ENCODE peak calls at places on chromosomes 13 and 19, in ten cellular contexts. One of them, this sample, is unnamed.
A peak's percentile ranks its signal among the peaks of the same experiment; 100 is the strongest.

GRCh38 chr19:40650749-40651305 is 39.6 kb downstream of the NUMBL start:
- DNase-seq in hypothalamus: no peak
- DNase-seq in activated T-cell treated with anti-CD3 and anti-CD28 coated beads for 48 hours: no peak
- DNase-seq in heart right ventricle: no peak
- DNase-seq in NCI-H2081: no peak
- DNase-seq in progenitor cell of endocrine pancreas: no peak
- DNase-seq in IMR-90: peak; percentile 74
- DNase-seq in GF-D8: no peak
- DNase-seq in NCI-H1930: no peak
- DNase-seq in GM13976: no peak
- DNase-seq in this sample: peak; percentile 31

GRCh38 chr13:47168086-47168485 is 271.2 kb upstream of the HTR2A start:
- DNase-seq in hypothalamus: no peak
- DNase-seq in activated T-cell treated with anti-CD3 and anti-CD28 coated beads for 48 hours: no peak
- DNase-seq in heart right ventricle: no peak
- DNase-seq in NCI-H2081: no peak
- DNase-seq in progenitor cell of endocrine pancreas: no peak
- DNase-seq in IMR-90: peak; percentile 92
- DNase-seq in GF-D8: no peak
- DNase-seq in NCI-H1930: no peak
- DNase-seq in GM13976: no peak
- DNase-seq in this sample: peak; percentile 63

GRCh38 chr19:1481224-1481892 is 2.3 kb upstream of the C19orf25 start:
- DNase-seq in hypothalamus: no peak
- DNase-seq in activated T-cell treated with anti-CD3 and anti-CD28 coated beads for 48 hours: no peak
- DNase-seq in heart right ventricle: no peak
- DNase-seq in NCI-H2081: no peak
- DNase-seq in progenitor cell of endocrine pancreas: no peak
- DNase-seq in IMR-90: no peak
- DNase-seq in GF-D8: no peak
- DNase-seq in NCI-H1930: no peak
- DNase-seq in GM13976: no peak
- DNase-seq in this sample: no peak

GRCh38 chr19:4052114-4052992 is 14.3 kb downstream of the ZBTB7A start:
- DNase-seq in hypothalamus: peak; percentile 77
- DNase-seq in activated T-cell treated with anti-CD3 and anti-CD28 coated beads for 48 hours: no peak
- DNase-seq in heart right ventricle: peak; percentile 56
- DNase-seq in NCI-H2081: no peak
- DNase-seq in progenitor cell of endocrine pancreas: no peak
- DNase-seq in IMR-90: peak; percentile 20
- DNase-seq in GF-D8: no peak
- DNase-seq in NCI-H1930: no peak
- DNase-seq in GM13976: no peak
- DNase-seq in this sample: peak; percentile 55

GRCh38 chr19:16850133-16850532 is 20.9 kb downstream of the SIN3B start:
- DNase-seq in hypothalamus: no peak
- DNase-seq in activated T-cell treated with anti-CD3 and anti-CD28 coated beads for 48 hours: no peak
- DNase-seq in heart right ventricle: no peak
- DNase-seq in NCI-H2081: no peak
- DNase-seq in progenitor cell of endocrine pancreas: no peak
- DNase-seq in IMR-90: peak; percentile 80
- DNase-seq in GF-D8: no peak
- DNase-seq in NCI-H1930: no peak
- DNase-seq in GM13976: no peak
- DNase-seq in this sample: peak; percentile 51

GRCh38 chr13:53064721-53065120 is 36.1 kb downstream of the OLFM4 start:
- DNase-seq in hypothalamus: no peak
- DNase-seq in activated T-cell treated with anti-CD3 and anti-CD28 coated beads for 48 hours: no peak
- DNase-seq in heart right ventricle: no peak
- DNase-seq in NCI-H2081: peak; percentile 60
- DNase-seq in progenitor cell of endocrine pancreas: no peak
- DNase-seq in IMR-90: no peak
- DNase-seq in GF-D8: no peak
- DNase-seq in NCI-H1930: peak; percentile 22
- DNase-seq in GM13976: no peak
- DNase-seq in this sample: no peak

GRCh38 chr13:30142502-30143211 is 164.7 kb downstream of the KATNAL1 start:
- DNase-seq in hypothalamus: peak; percentile 17
- DNase-seq in activated T-cell treated with anti-CD3 and anti-CD28 coated beads for 48 hours: no peak
- DNase-seq in heart right ventricle: no peak
- DNase-seq in NCI-H2081: no peak
- DNase-seq in progenitor cell of endocrine pancreas: no peak
- DNase-seq in IMR-90: peak; percentile 99
- DNase-seq in GF-D8: no peak
- DNase-seq in NCI-H1930: no peak
- DNase-seq in GM13976: no peak
- DNase-seq in this sample: peak; percentile 98

GRCh38 chr19:13781547-13781946 is 7.3 kb downstream of the C19orf53 start:
- DNase-seq in hypothalamus: peak; percentile 71
- DNase-seq in activated T-cell treated with anti-CD3 and anti-CD28 coated beads for 48 hours: no peak
- DNase-seq in heart right ventricle: peak; percentile 55
- DNase-seq in NCI-H2081: peak; percentile 6
- DNase-seq in progenitor cell of endocrine pancreas: no peak
- DNase-seq in IMR-90: peak; percentile 81
- DNase-seq in GF-D8: no peak
- DNase-seq in NCI-H1930: no peak
- DNase-seq in GM13976: no peak
- DNase-seq in this sample: peak; percentile 86

GRCh38 chr19:33558846-33559245 is 37.3 kb upstream of the PEPD start:
- DNase-seq in hypothalamus: no peak
- DNase-seq in activated T-cell treated with anti-CD3 and anti-CD28 coated beads for 48 hours: no peak
- DNase-seq in heart right ventricle: no peak
- DNase-seq in NCI-H2081: no peak
- DNase-seq in progenitor cell of endocrine pancreas: no peak
- DNase-seq in IMR-90: no peak
- DNase-seq in GF-D8: no peak
- DNase-seq in NCI-H1930: no peak
- DNase-seq in GM13976: no peak
- DNase-seq in this sample: peak; percentile 13

GRCh38 chr13:49214917-49215376 is 5.2 kb upstream of the MLNR start:
- DNase-seq in hypothalamus: no peak
- DNase-seq in activated T-cell treated with anti-CD3 and anti-CD28 coated beads for 48 hours: peak; percentile 26
- DNase-seq in heart right ventricle: peak; percentile 25
- DNase-seq in NCI-H2081: no peak
- DNase-seq in progenitor cell of endocrine pancreas: no peak
- DNase-seq in IMR-90: peak; percentile 6
- DNase-seq in GF-D8: peak; percentile 100
- DNase-seq in NCI-H1930: no peak
- DNase-seq in GM13976: peak; percentile 38
- DNase-seq in this sample: peak; percentile 30

GRCh38 chr13:95485045-95485517 is 67.4 kb upstream of the CLDN10 start:
- DNase-seq in hypothalamus: no peak
- DNase-seq in activated T-cell treated with anti-CD3 and anti-CD28 coated beads for 48 hours: no peak
- DNase-seq in heart right ventricle: no peak
- DNase-seq in NCI-H2081: no peak
- DNase-seq in progenitor cell of endocrine pancreas: no peak
- DNase-seq in IMR-90: peak; percentile 42
- DNase-seq in GF-D8: peak; percentile 75
- DNase-seq in NCI-H1930: no peak
- DNase-seq in GM13976: no peak
- DNase-seq in this sample: peak; percentile 15

GRCh38 chr19:58586131-58586765 is 13.1 kb upstream of the MZF1 start:
- DNase-seq in hypothalamus: no peak
- DNase-seq in activated T-cell treated with anti-CD3 and anti-CD28 coated beads for 48 hours: no peak
- DNase-seq in heart right ventricle: no peak
- DNase-seq in NCI-H2081: no peak
- DNase-seq in progenitor cell of endocrine pancreas: peak; percentile 6
- DNase-seq in IMR-90: no peak
- DNase-seq in GF-D8: no peak
- DNase-seq in NCI-H1930: no peak
- DNase-seq in GM13976: no peak
- DNase-seq in this sample: no peak

GRCh38 chr13:77871596-77871995 is 47.0 kb downstream of the EDNRB start:
- DNase-seq in hypothalamus: no peak
- DNase-seq in activated T-cell treated with anti-CD3 and anti-CD28 coated beads for 48 hours: no peak
- DNase-seq in heart right ventricle: no peak
- DNase-seq in NCI-H2081: no peak
- DNase-seq in progenitor cell of endocrine pancreas: no peak
- DNase-seq in IMR-90: no peak
- DNase-seq in GF-D8: no peak
- DNase-seq in NCI-H1930: no peak
- DNase-seq in GM13976: no peak
- DNase-seq in this sample: no peak

GRCh38 chr19:57348136-57348535 is 2.9 kb upstream of the ZNF304 start:
- DNase-seq in hypothalamus: no peak
- DNase-seq in activated T-cell treated with anti-CD3 and anti-CD28 coated beads for 48 hours: no peak
- DNase-seq in heart right ventricle: no peak
- DNase-seq in NCI-H2081: no peak
- DNase-seq in progenitor cell of endocrine pancreas: no peak
- DNase-seq in IMR-90: peak; percentile 55
- DNase-seq in GF-D8: no peak
- DNase-seq in NCI-H1930: no peak
- DNase-seq in GM13976: no peak
- DNase-seq in this sample: no peak

GRCh38 chr19:56333506-56333905 is 18.9 kb upstream of the ZSCAN5A start:
- DNase-seq in hypothalamus: no peak
- DNase-seq in activated T-cell treated with anti-CD3 and anti-CD28 coated beads for 48 hours: no peak
- DNase-seq in heart right ventricle: no peak
- DNase-seq in NCI-H2081: peak; percentile 44
- DNase-seq in progenitor cell of endocrine pancreas: peak; percentile 16
- DNase-seq in IMR-90: peak; percentile 56
- DNase-seq in GF-D8: peak; percentile 5
- DNase-seq in NCI-H1930: peak; percentile 23
- DNase-seq in GM13976: peak; percentile 69
- DNase-seq in this sample: peak; percentile 59

GRCh38 chr19:43651758-43652545 is 12.3 kb upstream of the CADM4 start:
- DNase-seq in hypothalamus: no peak
- DNase-seq in activated T-cell treated with anti-CD3 and anti-CD28 coated beads for 48 hours: peak; percentile 28
- DNase-seq in heart right ventricle: peak; percentile 35
- DNase-seq in NCI-H2081: peak; percentile 59
- DNase-seq in progenitor cell of endocrine pancreas: peak; percentile 46
- DNase-seq in IMR-90: peak; percentile 65
- DNase-seq in GF-D8: no peak
- DNase-seq in NCI-H1930: peak; percentile 57
- DNase-seq in GM13976: peak; percentile 70
- DNase-seq in this sample: peak; percentile 67

GRCh38 chr19:9720541-9720940 is 45.6 kb upstream of the ZNF562 start:
- DNase-seq in hypothalamus: no peak
- DNase-seq in activated T-cell treated with anti-CD3 and anti-CD28 coated beads for 48 hours: no peak
- DNase-seq in heart right ventricle: no peak
- DNase-seq in NCI-H2081: no peak
- DNase-seq in progenitor cell of endocrine pancreas: no peak
- DNase-seq in IMR-90: no peak
- DNase-seq in GF-D8: no peak
- DNase-seq in NCI-H1930: no peak
- DNase-seq in GM13976: no peak
- DNase-seq in this sample: no peak

GRCh38 chr13:47603365-47603764 is 397.7 kb downstream of the SUCLA2 start:
- DNase-seq in hypothalamus: no peak
- DNase-seq in activated T-cell treated with anti-CD3 and anti-CD28 coated beads for 48 hours: no peak
- DNase-seq in heart right ventricle: no peak
- DNase-seq in NCI-H2081: no peak
- DNase-seq in progenitor cell of endocrine pancreas: no peak
- DNase-seq in IMR-90: peak; percentile 16
- DNase-seq in GF-D8: no peak
- DNase-seq in NCI-H1930: no peak
- DNase-seq in GM13976: no peak
- DNase-seq in this sample: no peak

GRCh38 chr13:29529755-29530154 is 65.7 kb downstream of the SLC7A1 start:
- DNase-seq in hypothalamus: no peak
- DNase-seq in activated T-cell treated with anti-CD3 and anti-CD28 coated beads for 48 hours: no peak
- DNase-seq in heart right ventricle: no peak
- DNase-seq in NCI-H2081: no peak
- DNase-seq in progenitor cell of endocrine pancreas: no peak
- DNase-seq in IMR-90: no peak
- DNase-seq in GF-D8: no peak
- DNase-seq in NCI-H1930: no peak
- DNase-seq in GM13976: no peak
- DNase-seq in this sample: no peak

GRCh38 chr13:98782654-98783053 is 30.2 kb upstream of the SLC15A1 start:
- DNase-seq in hypothalamus: no peak
- DNase-seq in activated T-cell treated with anti-CD3 and anti-CD28 coated beads for 48 hours: no peak
- DNase-seq in heart right ventricle: no peak
- DNase-seq in NCI-H2081: no peak
- DNase-seq in progenitor cell of endocrine pancreas: no peak
- DNase-seq in IMR-90: no peak
- DNase-seq in GF-D8: no peak
- DNase-seq in NCI-H1930: no peak
- DNase-seq in GM13976: no peak
- DNase-seq in this sample: no peak

GRCh38 chr13:40259899-40260298 is 406.5 kb downstream of the FOXO1 start:
- DNase-seq in hypothalamus: no peak
- DNase-seq in activated T-cell treated with anti-CD3 and anti-CD28 coated beads for 48 hours: no peak
- DNase-seq in heart right ventricle: no peak
- DNase-seq in NCI-H2081: no peak
- DNase-seq in progenitor cell of endocrine pancreas: no peak
- DNase-seq in IMR-90: no peak
- DNase-seq in GF-D8: no peak
- DNase-seq in NCI-H1930: no peak
- DNase-seq in GM13976: no peak
- DNase-seq in this sample: no peak

GRCh38 chr19:50669319-50670101 is 20.3 kb downstream of the C19orf81 start:
- DNase-seq in hypothalamus: no peak
- DNase-seq in activated T-cell treated with anti-CD3 and anti-CD28 coated beads for 48 hours: peak; percentile 39
- DNase-seq in heart right ventricle: no peak
- DNase-seq in NCI-H2081: no peak
- DNase-seq in progenitor cell of endocrine pancreas: no peak
- DNase-seq in IMR-90: peak; percentile 15
- DNase-seq in GF-D8: no peak
- DNase-seq in NCI-H1930: peak; percentile 41
- DNase-seq in GM13976: peak; percentile 73
- DNase-seq in this sample: peak; percentile 34

GRCh38 chr19:54464624-54465266 is 1.2 kb upstream of the LENG9 start:
- DNase-seq in hypothalamus: peak; percentile 84
- DNase-seq in activated T-cell treated with anti-CD3 and anti-CD28 coated beads for 48 hours: peak; percentile 83
- DNase-seq in heart right ventricle: peak; percentile 91
- DNase-seq in NCI-H2081: peak; percentile 75
- DNase-seq in progenitor cell of endocrine pancreas: peak; percentile 72
- DNase-seq in IMR-90: peak; percentile 63
- DNase-seq in GF-D8: peak; percentile 84
- DNase-seq in NCI-H1930: peak; percentile 96
- DNase-seq in GM13976: peak; percentile 92
- DNase-seq in this sample: peak; percentile 88

GRCh38 chr19:681029-681626 is 4.9 kb downstream of the FSTL3 start:
- DNase-seq in hypothalamus: no peak
- DNase-seq in activated T-cell treated with anti-CD3 and anti-CD28 coated beads for 48 hours: no peak
- DNase-seq in heart right ventricle: peak; percentile 90
- DNase-seq in NCI-H2081: peak; percentile 92
- DNase-seq in progenitor cell of endocrine pancreas: no peak
- DNase-seq in IMR-90: no peak
- DNase-seq in GF-D8: peak; percentile 63
- DNase-seq in NCI-H1930: no peak
- DNase-seq in GM13976: peak; percentile 97
- DNase-seq in this sample: no peak

GRCh38 chr13:78121459-78122348 is 203.1 kb upstream of the EDNRB start:
- DNase-seq in hypothalamus: peak; percentile 13
- DNase-seq in activated T-cell treated with anti-CD3 and anti-CD28 coated beads for 48 hours: peak; percentile 6
- DNase-seq in heart right ventricle: no peak
- DNase-seq in NCI-H2081: peak; percentile 65
- DNase-seq in progenitor cell of endocrine pancreas: no peak
- DNase-seq in IMR-90: peak; percentile 70
- DNase-seq in GF-D8: peak; percentile 26
- DNase-seq in NCI-H1930: peak; percentile 44
- DNase-seq in GM13976: peak; percentile 35
- DNase-seq in this sample: peak; percentile 54

GRCh38 chr19:39372047-39372802 is 18.7 kb downstream of the PAF1 start:
- DNase-seq in hypothalamus: peak; percentile 69
- DNase-seq in activated T-cell treated with anti-CD3 and anti-CD28 coated beads for 48 hours: no peak
- DNase-seq in heart right ventricle: peak; percentile 70
- DNase-seq in NCI-H2081: no peak
- DNase-seq in progenitor cell of endocrine pancreas: no peak
- DNase-seq in IMR-90: peak; percentile 93
- DNase-seq in GF-D8: no peak
- DNase-seq in NCI-H1930: no peak
- DNase-seq in GM13976: no peak
- DNase-seq in this sample: peak; percentile 95

GRCh38 chr13:42549555-42549941 is 24.4 kb upstream of the TNFSF11 start:
- DNase-seq in hypothalamus: no peak
- DNase-seq in activated T-cell treated with anti-CD3 and anti-CD28 coated beads for 48 hours: no peak
- DNase-seq in heart right ventricle: no peak
- DNase-seq in NCI-H2081: no peak
- DNase-seq in progenitor cell of endocrine pancreas: no peak
- DNase-seq in IMR-90: no peak
- DNase-seq in GF-D8: no peak
- DNase-seq in NCI-H1930: no peak
- DNase-seq in GM13976: no peak
- DNase-seq in this sample: no peak

GRCh38 chr13:42364613-42365000 is 92.7 kb downstream of the AKAP11 start:
- DNase-seq in hypothalamus: no peak
- DNase-seq in activated T-cell treated with anti-CD3 and anti-CD28 coated beads for 48 hours: no peak
- DNase-seq in heart right ventricle: no peak
- DNase-seq in NCI-H2081: no peak
- DNase-seq in progenitor cell of endocrine pancreas: no peak
- DNase-seq in IMR-90: no peak
- DNase-seq in GF-D8: no peak
- DNase-seq in NCI-H1930: no peak
- DNase-seq in GM13976: no peak
- DNase-seq in this sample: peak; percentile 11